ENCODE peak calls at places on chromosomes 11 and 22, in seven cellular contexts. K is HCT116, N is WTC11, J is GM12878, T is H1, P is K562, D is HepG2. W is an unnamed sample.

GRCh38 chr11:129277216-129277838 is 85.2 kb upstream of the ARHGAP32 start:
- DNase-seq in K (no peak), D (peak; percentile 46), T (no peak), J (no peak), N (no peak), P (no peak), W (no peak)

GRCh38 chr11:122697636-122698167 is 42.2 kb downstream of the UBASH3B start:
- DNase-seq in K (no peak), T (no peak), J (no peak), P (no peak), N (no peak), D (no peak), W (no peak)

GRCh38 chr11:223026-223789 is 12.9 kb downstream of the SIRT3 start:
- DNase-seq in K (no peak), J (no peak), T (no peak), N (no peak), D (no peak), P (no peak), W (no peak)

GRCh38 chr11:15858881-15859280 is 497.5 kb downstream of the SOX6 start:
- DNase-seq in N (no peak), P (no peak), T (no peak), D (no peak), J (no peak), K (no peak), W (no peak)

GRCh38 chr11:93073026-93073425 is 103.6 kb downstream of the MTNR1B start:
- DNase-seq in D (no peak), T (no peak), J (no peak), P (no peak), K (no peak), N (peak; percentile 23), W (no peak)

GRCh38 chr22:22744412-22745224 is 100.2 kb downstream of the GGTLC2 start:
- DNase-seq in P (no peak), J (no peak), T (no peak), K (no peak), D (no peak), N (no peak), W (no peak)

GRCh38 chr11:65906602-65907001 is 6.4 kb upstream of the FOSL1 start:
- DNase-seq in D (no peak), J (no peak), K (no peak), P (peak; percentile 44), T (no peak), N (no peak), W (no peak)

GRCh38 chr22:43110444-43110926 is at the start of gene BIK:
- DNase-seq in T (no peak), J (no peak), D (peak; percentile 51), N (peak; percentile 74), K (no peak), P (peak; percentile 71), W (peak; percentile 67)

GRCh38 chr22:44392446-44392921 is 79.7 kb upstream of the SHISAL1 start:
- DNase-seq in D (no peak), T (no peak), N (peak; percentile 7), P (no peak), J (no peak), K (no peak), W (no peak)

GRCh38 chr11:114237321-114238280 is 58.6 kb upstream of the NNMT start:
- DNase-seq in J (no peak), T (no peak), P (no peak), K (no peak), N (no peak), D (no peak), W (no peak)

GRCh38 chr11:115425816-115426215 is 78.4 kb downstream of the CADM1 start:
- DNase-seq in K (no peak), P (no peak), J (no peak), N (no peak), T (no peak), D (no peak), W (no peak)

GRCh38 chr11:110092577-110093406 is at the start of gene ZC3H12C:
- DNase-seq in D (peak; percentile 84), P (peak; percentile 80), N (peak; percentile 79), J (no peak), T (peak; percentile 72), K (peak; percentile 77), W (peak; percentile 77)

GRCh38 chr22:38843201-38843715 is 570 bp downstream of the NPTXR start:
- DNase-seq in D (peak; percentile 39), J (no peak), T (peak; percentile 47), K (no peak), N (peak; percentile 60), P (peak; percentile 56), W (peak; percentile 82)

GRCh38 chr11:101127699-101128570 is 1.7 kb downstream of the PGR start:
- DNase-seq in J (no peak), N (peak; percentile 43), K (no peak), D (no peak), P (peak; percentile 35), T (peak; percentile 10), W (peak; percentile 17)

GRCh38 chr11:108886608-108887007 is 221.7 kb downstream of the DDX10 start:
- DNase-seq in K (no peak), T (no peak), D (no peak), P (no peak), N (no peak), J (no peak), W (no peak)

GRCh38 chr11:108890482-108891092 is 225.7 kb downstream of the DDX10 start:
- DNase-seq in D (no peak), K (no peak), N (no peak), T (no peak), J (no peak), P (no peak), W (no peak)

GRCh38 chr11:108891143-108891542 is 226.3 kb downstream of the DDX10 start:
- DNase-seq in N (no peak), K (no peak), T (no peak), P (no peak), D (no peak), J (no peak), W (peak; percentile 25)

GRCh38 chr11:108891909-108892511 is 227.1 kb downstream of the DDX10 start:
- DNase-seq in D (no peak), J (no peak), P (no peak), K (no peak), T (no peak), N (no peak), W (no peak)

GRCh38 chr11:108887436-108888238 is 222.8 kb downstream of the DDX10 start:
- DNase-seq in J (no peak), T (no peak), D (no peak), P (no peak), K (no peak), N (no peak), W (no peak)
- TF ChIP-seq SP1 in J (no peak), T (no peak), D (no peak), P (no peak), K (no peak), N (no peak), W (no peak)

DNA sequence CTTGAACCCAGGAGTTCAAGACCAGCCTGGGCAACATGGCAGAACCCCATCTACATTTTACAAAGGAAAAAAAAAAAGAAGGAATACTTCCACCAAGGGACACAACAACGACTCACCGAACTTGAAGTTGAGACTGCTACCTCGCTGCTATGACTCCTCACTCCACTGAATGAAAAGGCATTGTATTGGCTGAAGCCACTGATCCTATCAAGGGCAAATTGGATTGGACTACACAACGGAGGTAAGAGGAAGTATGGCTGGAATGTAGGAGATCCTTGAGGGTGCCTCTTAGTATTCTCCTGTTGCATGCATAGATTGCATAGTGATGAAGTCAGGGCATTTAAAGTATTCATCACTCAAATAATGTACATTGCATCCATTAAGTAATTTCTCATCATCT is 97.9 kb downstream of the CWF19L2 start:
- DNase-seq in K (no peak), P (no peak), T (no peak), D (no peak), J (no peak), N (no peak), W (no peak)
- TF ChIP-seq SP1 in K (no peak), P (no peak), T (no peak), D (no peak), J (no peak), N (no peak), W (no peak)

GRCh38 chr11:86482684-86483083 is 108.0 kb downstream of the CCDC81 start:
- DNase-seq in D (no peak), T (no peak), N (no peak), P (no peak), J (no peak), K (no peak), W (no peak)

GRCh38 chr11:86486261-86487030 is 111.8 kb downstream of the CCDC81 start:
- DNase-seq in K (no peak), D (no peak), T (no peak), J (no peak), N (no peak), P (no peak), W (no peak)

GRCh38 chr11:86484795-86485166 is 110.1 kb downstream of the CCDC81 start:
- DNase-seq in T (no peak), K (no peak), D (no peak), N (no peak), P (no peak), J (no peak), W (no peak)

GRCh38 chr11:86483591-86484163 is 109.0 kb downstream of the CCDC81 start:
- DNase-seq in K (no peak), D (no peak), N (no peak), P (no peak), T (no peak), J (no peak), W (no peak)

DNA sequence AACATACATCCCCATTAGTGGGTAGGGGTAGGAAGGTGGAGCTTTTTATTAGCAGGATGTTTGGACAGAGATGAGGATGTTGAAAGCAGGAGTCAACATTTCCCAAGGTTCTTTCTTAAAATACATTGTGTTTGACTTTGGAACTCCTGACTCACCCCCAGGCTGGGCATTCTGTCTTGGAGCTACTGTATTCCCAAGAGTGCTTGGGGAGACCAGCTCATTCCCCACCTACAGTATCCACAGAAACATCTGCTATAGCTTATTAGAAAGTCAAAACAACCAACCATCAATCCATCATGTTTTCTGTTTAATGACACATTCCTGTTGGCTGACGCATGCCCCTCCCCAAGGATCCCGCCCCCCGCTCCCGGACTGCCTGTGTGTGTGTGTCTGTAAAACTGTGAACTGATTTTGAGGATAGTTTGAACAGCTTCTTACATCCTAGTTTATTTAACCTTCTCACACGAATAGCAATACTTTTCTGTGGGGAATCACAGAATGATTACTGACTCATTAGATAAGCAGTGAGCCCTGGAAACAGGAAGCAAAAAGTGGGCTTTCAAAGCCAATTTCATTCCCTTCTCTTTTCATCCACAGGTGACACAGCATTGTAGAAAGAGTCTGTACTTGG is 109.6 kb downstream of the CCDC81 start:
- DNase-seq in N (no peak), J (no peak), K (peak; percentile 31), T (no peak), P (peak; percentile 74), D (peak; percentile 81), W (peak; percentile 23)
- TF ChIP-seq SP1 in N (no peak), J (no peak), K (peak; percentile 29), T (no peak), P (no peak), D (no peak), W (no peak)

GRCh38 chr11:86461892-86462291 is 87.2 kb downstream of the CCDC81 start:
- DNase-seq in K (no peak), P (no peak), T (no peak), J (no peak), N (no peak), D (no peak), W (no peak)

GRCh38 chr11:86458294-86459001 is 83.8 kb downstream of the CCDC81 start:
- DNase-seq in T (no peak), J (no peak), K (no peak), D (no peak), N (no peak), P (no peak), W (no peak)

GRCh38 chr11:86459682-86460460 is 85.2 kb downstream of the CCDC81 start:
- DNase-seq in N (no peak), D (peak; percentile 49), K (peak; percentile 27), T (peak; percentile 29), P (no peak), J (no peak), W (no peak)

GRCh38 chr11:86459002-86459385 is 84.3 kb downstream of the CCDC81 start:
- DNase-seq in P (no peak), T (no peak), D (no peak), N (no peak), J (no peak), K (no peak), W (no peak)

GRCh38 chr11:86460461-86461404 is 86.0 kb downstream of the CCDC81 start:
- DNase-seq in J (no peak), K (no peak), D (no peak), T (no peak), N (no peak), P (no peak), W (no peak)
- TF ChIP-seq SP1 in J (no peak), K (no peak), D (no peak), T (no peak), N (no peak), P (no peak), W (no peak)